ENCODE peak calls at places on chromosome 19, in ten cellular contexts. V is heart right ventricle; H is uterus; L is SJSA1; R is Karpas-422; G is tibial nerve; Z is astrocyte; S is CD4-positive, alpha-beta memory T cell; Y is A549; A is psoas muscle. N is an unnamed sample.

GRCh38 chr19:50702870-50703829 is 16.5 kb downstream of the SHANK1 start:
- DNase-seq in A (peak), R (no peak), Y (no peak), Z (no peak), G (no peak), L (no peak), H (no peak), V (no peak), S (no peak), N (no peak)

GRCh38 chr19:35362261-35363000 is 4.2 kb downstream of the FFAR3 start:
- DNase-seq in G (no peak), Y (no peak), R (peak), S (no peak), H (no peak), V (no peak), A (no peak), L (no peak), Z (no peak), N (no peak)

GRCh38 chr19:15836595-15837398 is 21.3 kb upstream of the OR10H1 start:
- DNase-seq in Z (peak), G (peak), R (peak), V (peak), A (peak), S (peak), H (peak), Y (peak), L (peak), N (peak)

GRCh38 chr19:40266111-40266510 is 19.0 kb downstream of the AKT2 start:
- DNase-seq in H (no peak), Y (no peak), S (no peak), G (no peak), L (no peak), Z (no peak), A (peak), V (peak), R (no peak), N (peak)

GRCh38 chr19:46915386-46915785 is 54.6 kb downstream of the ARHGAP35 start:
- DNase-seq in Y (no peak), A (no peak), G (no peak), R (no peak), V (no peak), H (no peak), Z (no peak), L (no peak), S (no peak), N (no peak)

GRCh38 chr19:55210120-55210493 is 806 bp upstream of the PTPRH start:
- DNase-seq in R (no peak), Z (peak), L (peak), Y (peak), S (no peak), V (no peak), A (no peak), H (peak), G (no peak), N (no peak)

GRCh38 chr19:10093295-10094186 is 7.4 kb downstream of the SHFL start:
- DNase-seq in L (no peak), G (no peak), R (no peak), A (no peak), Z (no peak), S (no peak), Y (no peak), V (no peak), H (no peak), N (no peak)

GRCh38 chr19:33302974-33303790 is 848 bp upstream of the CEBPA start:
- DNase-seq in S (no peak), H (peak), L (peak), R (no peak), A (peak), G (no peak), V (no peak), Z (peak), Y (peak), N (peak)

GRCh38 chr19:13689050-13689449 is 75.3 kb upstream of the MRI1 start:
- DNase-seq in V (no peak), Z (peak), R (peak), G (no peak), H (no peak), S (peak), A (no peak), Y (peak), L (no peak), N (no peak)

GRCh38 chr19:41327076-41327475 is 17.1 kb downstream of the CCDC97 start:
- DNase-seq in V (no peak), L (no peak), Z (no peak), S (no peak), Y (no peak), G (no peak), R (no peak), A (no peak), H (no peak), N (no peak)

GRCh38 chr19:58586131-58586765 is 13.1 kb upstream of the MZF1 start:
- DNase-seq in V (no peak), G (no peak), A (no peak), S (no peak), Y (no peak), Z (no peak), L (no peak), H (no peak), R (no peak), N (no peak)

GRCh38 chr19:13117176-13117771 is 734 bp upstream of the TRMT1 start:
- DNase-seq in L (no peak), V (no peak), Z (no peak), R (no peak), Y (no peak), G (no peak), S (peak), A (no peak), H (no peak), N (no peak)

GRCh38 chr19:35555301-35556005 is 8.0 kb downstream of the ATP4A start:
- DNase-seq in R (peak), S (no peak), H (no peak), V (no peak), Y (peak), Z (no peak), G (no peak), A (no peak), L (peak), N (no peak)

GRCh38 chr19:5246554-5247155 is 94.0 kb downstream of the PTPRS start:
- DNase-seq in L (no peak), H (no peak), G (no peak), A (no peak), Y (no peak), Z (no peak), R (no peak), V (no peak), S (no peak), N (no peak)

GRCh38 chr19:12641456-12641855 is 25.1 kb downstream of the MAN2B1 start:
- DNase-seq in A (no peak), L (no peak), G (no peak), S (no peak), Y (no peak), V (no peak), R (no peak), Z (no peak), H (no peak), N (no peak)

GRCh38 chr19:8158411-8159074 is 9.2 kb upstream of the FBN3 start:
- DNase-seq in G (peak), S (peak), H (peak), A (no peak), L (no peak), R (peak), Z (peak), Y (peak), V (peak), N (peak)

DNA sequence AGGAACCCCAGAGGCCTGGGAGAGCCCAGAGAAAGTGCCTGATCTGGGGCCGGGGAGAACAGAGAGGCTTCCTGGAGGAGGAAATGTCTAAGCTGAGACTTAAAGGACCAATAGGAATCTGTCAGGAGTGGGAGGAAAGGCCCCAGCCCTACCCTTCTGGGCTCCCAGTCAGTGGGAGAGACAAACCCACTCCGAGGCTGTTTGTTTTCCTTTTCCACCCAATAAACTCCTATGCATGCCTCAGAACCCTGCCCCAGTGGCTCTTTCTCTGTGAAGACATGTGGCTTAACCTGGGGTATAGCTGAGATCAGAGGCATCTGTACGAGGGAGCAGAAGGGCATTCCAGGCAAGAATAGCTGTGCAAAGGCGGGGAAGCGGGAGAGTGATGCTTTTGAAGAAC is 1.9 kb downstream of the MEGF8 start:
- DNase-seq in S (no peak), H (no peak), Z (no peak), V (no peak), Y (no peak), L (no peak), A (no peak), G (no peak), R (no peak), N (no peak)
- H3K27ac ChIP-seq in S (no peak), H (no peak), Z (no peak), V (no peak), Y (no peak), L (no peak), A (no peak), G (no peak), R (no peak), N (no peak)

GRCh38 chr19:787551-787950 is 9.7 kb upstream of the PTBP1 start:
- DNase-seq in L (no peak), Y (no peak), A (no peak), Z (no peak), G (no peak), R (no peak), S (no peak), V (no peak), H (no peak), N (no peak)
- H3K27ac ChIP-seq in L (no peak), Y (peak), A (no peak), Z (no peak), G (no peak), R (no peak), S (no peak), V (peak), H (no peak), N (no peak)

DNA sequence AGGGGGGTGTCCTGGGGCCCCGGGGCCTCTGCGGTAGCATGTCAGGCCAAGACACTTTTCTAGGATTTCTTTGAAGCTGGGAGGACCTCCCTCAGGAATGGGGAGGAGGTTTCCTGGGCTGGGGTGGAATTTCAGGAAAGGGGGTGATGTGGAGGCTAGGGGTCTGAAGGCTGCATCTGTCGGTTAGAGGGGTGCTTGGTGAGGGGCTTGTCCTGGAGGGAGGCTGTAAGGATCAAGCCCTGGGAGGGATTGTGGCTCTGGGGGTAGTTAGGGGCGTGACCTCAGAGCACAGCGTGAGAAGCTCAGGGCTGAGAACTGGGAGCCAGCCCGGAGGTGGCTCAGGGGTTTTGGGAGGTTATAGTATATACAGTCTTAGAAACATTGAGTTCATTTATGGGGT is 1.6 kb downstream of the RRAS start:
- DNase-seq in A (no peak), G (no peak), L (peak), H (no peak), V (peak), S (no peak), R (peak), Z (no peak), Y (peak), N (no peak)
- H3K27ac ChIP-seq in A (peak), G (peak), L (peak), H (peak), V (peak), S (no peak), R (no peak), Z (peak), Y (peak), N (peak)

GRCh38 chr19:18504886-18505610 is 16.8 kb downstream of the ELL start:
- DNase-seq in R (no peak), Z (no peak), S (no peak), G (no peak), L (no peak), A (no peak), V (no peak), Y (no peak), H (no peak), N (no peak)

GRCh38 chr19:18503337-18503970 is 18.4 kb downstream of the ELL start:
- DNase-seq in A (peak), Y (no peak), V (no peak), Z (no peak), G (no peak), H (no peak), R (no peak), L (no peak), S (no peak), N (no peak)

GRCh38 chr19:18506101-18506534 is 15.8 kb downstream of the ELL start:
- DNase-seq in S (peak), G (no peak), H (no peak), V (no peak), Y (no peak), R (no peak), L (no peak), Z (no peak), A (peak), N (peak)

GRCh38 chr19:18502633-18503294 is 19.1 kb downstream of the ELL start:
- DNase-seq in V (no peak), R (no peak), Y (no peak), A (peak), H (no peak), Z (no peak), G (no peak), L (no peak), S (no peak), N (no peak)

GRCh38 chr19:18503971-18504885 is 17.6 kb downstream of the ELL start:
- DNase-seq in A (no peak), H (no peak), G (no peak), Y (peak), R (no peak), Z (no peak), V (no peak), L (no peak), S (no peak), N (peak)
- H3K27ac ChIP-seq in A (peak), H (no peak), G (peak), Y (peak), R (no peak), Z (no peak), V (no peak), L (no peak), S (peak), N (no peak)

DNA sequence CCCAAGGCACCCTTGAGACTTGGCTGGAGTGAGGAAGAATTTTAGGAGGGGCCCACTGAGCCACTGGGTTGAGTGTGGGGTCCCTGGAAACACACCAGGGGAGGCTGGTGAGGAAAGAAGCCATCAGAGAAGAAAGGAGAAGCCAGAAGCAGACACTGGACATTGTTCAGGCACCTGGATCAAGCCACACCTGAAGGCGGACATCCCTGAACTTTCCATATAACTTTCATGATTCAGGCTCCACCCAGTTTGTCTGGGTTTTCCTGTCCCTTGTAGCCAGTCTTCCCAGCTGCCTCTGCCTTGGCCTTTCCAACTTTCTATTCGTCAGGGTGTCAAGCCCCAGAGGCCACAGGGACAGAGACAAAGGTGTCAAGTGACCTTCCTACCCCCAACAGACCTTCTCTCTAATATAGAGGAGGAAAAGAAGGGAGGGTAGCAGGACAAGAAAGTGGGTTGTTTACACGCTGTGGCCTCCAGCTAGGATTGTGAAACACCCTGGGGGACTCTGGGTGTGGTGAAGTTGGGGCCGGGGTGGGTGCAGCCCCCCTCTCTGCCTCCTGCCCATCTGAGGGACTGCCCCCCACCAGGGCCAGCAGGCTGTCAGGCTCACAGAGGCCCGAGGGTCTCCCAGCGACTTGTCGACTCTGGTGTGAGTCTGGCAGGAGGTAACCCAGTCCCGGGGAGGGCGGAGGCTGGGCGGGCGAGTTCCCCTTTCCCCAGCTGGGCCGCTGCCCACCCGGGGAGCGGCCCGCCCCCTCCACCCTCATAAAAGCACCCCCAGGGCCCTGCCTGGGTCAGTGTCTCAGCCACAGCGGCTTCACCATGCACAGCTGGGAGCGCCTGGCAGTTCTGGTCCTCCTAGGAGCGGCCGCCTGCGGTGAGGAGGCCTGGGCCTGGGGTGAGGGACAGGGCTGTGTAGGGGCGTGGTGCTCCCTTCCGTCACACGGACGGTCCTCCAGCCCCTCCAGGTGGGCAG is at the start of gene CFD:
- DNase-seq in Y (no peak), R (no peak), S (no peak), G (peak), V (no peak), A (peak), H (no peak), Z (no peak), L (no peak), N (peak)
- H3K27ac ChIP-seq in Y (peak), R (no peak), S (no peak), G (peak), V (peak), A (peak), H (no peak), Z (no peak), L (no peak), N (no peak)

GRCh38 chr19:44806271-44806670 is 2.6 kb upstream of the BCAM start:
- DNase-seq in Y (no peak), S (no peak), G (no peak), V (no peak), Z (no peak), L (no peak), H (no peak), R (no peak), A (no peak), N (no peak)
- H3K27ac ChIP-seq in Y (peak), S (no peak), G (no peak), V (no peak), Z (no peak), L (no peak), H (no peak), R (no peak), A (no peak), N (no peak)